ENCODE peak calls at places on chromosomes 12 and 14, in ten cellular contexts. X is GM12891; T is AG10803; S is adrenal gland; Y is stimulated activated CD4-positive, alpha-beta T cell treated with anti-CD3 and anti-CD28 coated beads, Interleukin-4, amount 100 ng/mL, for 48 hours; E is RWPE1; N is upper lobe of right lung; O is NCI-H446; I is HFF-Myc; D is renal cortical epithelial cell. C is an unnamed sample.

GRCh38 chr12:88334271-88334670 is 192.2 kb downstream of the TMTC3 start:
- DNase-seq in Y (no peak), E (peak; percentile 48), I (no peak), D (peak; percentile 83), X (no peak), N (no peak), O (no peak), T (no peak), S (no peak), C (no peak)

GRCh38 chr14:21505009-21505553 is 6.1 kb downstream of the METTL3 start:
- DNase-seq in T (no peak), S (no peak), D (no peak), N (no peak), I (no peak), X (no peak), O (no peak), E (no peak), Y (no peak), C (no peak)

GRCh38 chr12:115261691-115262398 is 577.9 kb upstream of the TBX3 start:
- DNase-seq in X (no peak), E (no peak), Y (no peak), O (no peak), T (no peak), S (no peak), N (no peak), D (peak; percentile 15), I (no peak), C (no peak)

GRCh38 chr14:64294672-64295413 is 672 bp upstream of the ESR2 start:
- DNase-seq in Y (peak; percentile 95), E (peak; percentile 54), N (peak; percentile 93), I (no peak), D (no peak), T (peak; percentile 24), S (peak; percentile 87), O (peak; percentile 72), X (peak; percentile 77), C (no peak)

GRCh38 chr14:52060080-52060479 is 8.8 kb downstream of the NID2 start:
- DNase-seq in I (no peak), O (no peak), X (no peak), N (no peak), S (no peak), Y (no peak), T (peak; percentile 50), D (peak; percentile 34), E (no peak), C (no peak)

GRCh38 chr12:10221846-10222245 is 9.2 kb downstream of the GABARAPL1 start:
- DNase-seq in Y (no peak), E (no peak), X (no peak), S (no peak), I (no peak), N (no peak), T (no peak), D (no peak), O (no peak), C (no peak)

GRCh38 chr14:60721331-60722162 is 2.6 kb downstream of the SIX4 start:
- DNase-seq in X (peak; percentile 35), E (peak; percentile 59), N (peak; percentile 76), T (peak; percentile 40), Y (peak; percentile 35), I (no peak), S (peak; percentile 57), O (no peak), D (no peak), C (no peak)

GRCh38 chr12:42023733-42024494 is 120.8 kb downstream of the GXYLT1 start:
- DNase-seq in Y (peak; percentile 58), S (peak; percentile 84), I (peak; percentile 20), E (peak; percentile 66), X (peak; percentile 18), N (peak; percentile 83), D (peak; percentile 62), O (peak; percentile 84), T (peak; percentile 66), C (no peak)

GRCh38 chr14:55097894-55098560 is 31.0 kb upstream of the LGALS3 start:
- DNase-seq in I (no peak), D (peak; percentile 61), E (no peak), T (no peak), S (no peak), Y (peak; percentile 28), X (peak; percentile 34), N (no peak), O (no peak), C (no peak)

GRCh38 chr12:22729898-22730443 is 105.0 kb downstream of the ETNK1 start:
- DNase-seq in I (no peak), N (no peak), O (no peak), D (peak; percentile 95), X (no peak), E (no peak), T (peak; percentile 91), S (no peak), Y (no peak), C (no peak)

GRCh38 chr12:138898-139534 is 72.4 kb downstream of the IQSEC3 start:
- DNase-seq in T (peak; percentile 10), I (no peak), N (peak; percentile 73), D (no peak), S (no peak), O (no peak), Y (no peak), E (no peak), X (no peak), C (no peak)

GRCh38 chr12:95790025-95790911 is at the start of gene NTN4:
- DNase-seq in Y (peak; percentile 4), I (no peak), E (peak; percentile 28), D (no peak), T (peak; percentile 39), X (peak; percentile 47), S (peak; percentile 58), O (peak; percentile 23), N (peak; percentile 77), C (no peak)

GRCh38 chr12:98743362-98743953 is 98.4 kb downstream of the APAF1 start:
- DNase-seq in Y (peak; percentile 33), S (no peak), E (peak; percentile 21), X (peak; percentile 32), D (no peak), T (no peak), O (no peak), I (no peak), N (no peak), C (no peak)

GRCh38 chr12:65414526-65414925 is 136.0 kb downstream of the MSRB3 start:
- DNase-seq in X (no peak), T (peak; percentile 25), I (no peak), S (no peak), Y (no peak), O (no peak), D (no peak), E (no peak), N (no peak), C (no peak)

GRCh38 chr12:6273209-6273928 is 37.1 kb upstream of the PLEKHG6 start:
- DNase-seq in X (no peak), T (no peak), N (no peak), Y (no peak), I (no peak), S (no peak), O (no peak), E (no peak), D (no peak), C (no peak)

GRCh38 chr14:71078481-71078880 is 171.2 kb downstream of the PCNX1 start:
- DNase-seq in O (no peak), E (no peak), D (peak; percentile 11), S (no peak), I (no peak), X (no peak), N (no peak), T (no peak), Y (no peak), C (no peak)